ENCODE peak calls at places on chromosome 4, in five cellular contexts. One of them, this sample, is unnamed.

GRCh38 chr4:105126311-105127153 is 20.1 kb upstream of the TET2 start:
- DNase-seq in mammary epithelial cell: no peak
- DNase-seq in endothelial cell: no peak
- DNase-seq in H1: no peak
- DNase-seq in stimulated activated naive CD8-positive, alpha-beta T cell treated with anti-CD3 and anti-CD28 coated beads, Interleukin-15, Interleukin-2, amounts not matched to agents 100 U/mL and 50 U/mL, for 24 hours: no peak
- DNase-seq in this sample: no peak

GRCh38 chr4:26321326-26322276 is 787 bp downstream of the RBPJ start:
- DNase-seq in mammary epithelial cell: peak
- DNase-seq in endothelial cell: peak
- DNase-seq in H1: peak
- DNase-seq in stimulated activated naive CD8-positive, alpha-beta T cell treated with anti-CD3 and anti-CD28 coated beads, Interleukin-15, Interleukin-2, amounts not matched to agents 100 U/mL and 50 U/mL, for 24 hours: peak
- DNase-seq in this sample: peak

GRCh38 chr4:101178731-101179130 is 168.6 kb downstream of the PPP3CA start:
- DNase-seq in mammary epithelial cell: no peak
- DNase-seq in endothelial cell: no peak
- DNase-seq in H1: no peak
- DNase-seq in stimulated activated naive CD8-positive, alpha-beta T cell treated with anti-CD3 and anti-CD28 coated beads, Interleukin-15, Interleukin-2, amounts not matched to agents 100 U/mL and 50 U/mL, for 24 hours: no peak
- DNase-seq in this sample: no peak

GRCh38 chr4:4606321-4606720 is 64.5 kb upstream of the STX18 start:
- DNase-seq in mammary epithelial cell: no peak
- DNase-seq in endothelial cell: no peak
- DNase-seq in H1: no peak
- DNase-seq in stimulated activated naive CD8-positive, alpha-beta T cell treated with anti-CD3 and anti-CD28 coated beads, Interleukin-15, Interleukin-2, amounts not matched to agents 100 U/mL and 50 U/mL, for 24 hours: no peak
- DNase-seq in this sample: no peak

GRCh38 chr4:73197220-73197619 is 61.4 kb downstream of the ANKRD17 start:
- DNase-seq in mammary epithelial cell: no peak
- DNase-seq in endothelial cell: no peak
- DNase-seq in H1: no peak
- DNase-seq in stimulated activated naive CD8-positive, alpha-beta T cell treated with anti-CD3 and anti-CD28 coated beads, Interleukin-15, Interleukin-2, amounts not matched to agents 100 U/mL and 50 U/mL, for 24 hours: no peak
- DNase-seq in this sample: no peak

GRCh38 chr4:2797545-2798305 is 4.8 kb downstream of the SH3BP2 start:
- DNase-seq in mammary epithelial cell: no peak
- DNase-seq in endothelial cell: peak
- DNase-seq in H1: no peak
- DNase-seq in stimulated activated naive CD8-positive, alpha-beta T cell treated with anti-CD3 and anti-CD28 coated beads, Interleukin-15, Interleukin-2, amounts not matched to agents 100 U/mL and 50 U/mL, for 24 hours: peak
- DNase-seq in this sample: no peak

GRCh38 chr4:7558436-7558835 is 123.7 kb upstream of the PSAPL1 start:
- DNase-seq in mammary epithelial cell: no peak
- DNase-seq in endothelial cell: no peak
- DNase-seq in H1: no peak
- DNase-seq in stimulated activated naive CD8-positive, alpha-beta T cell treated with anti-CD3 and anti-CD28 coated beads, Interleukin-15, Interleukin-2, amounts not matched to agents 100 U/mL and 50 U/mL, for 24 hours: no peak
- DNase-seq in this sample: no peak

GRCh38 chr4:7124643-7125442 is 57.0 kb upstream of the GRPEL1 start:
- DNase-seq in mammary epithelial cell: peak
- DNase-seq in endothelial cell: no peak
- DNase-seq in H1: no peak
- DNase-seq in stimulated activated naive CD8-positive, alpha-beta T cell treated with anti-CD3 and anti-CD28 coated beads, Interleukin-15, Interleukin-2, amounts not matched to agents 100 U/mL and 50 U/mL, for 24 hours: no peak
- DNase-seq in this sample: no peak

GRCh38 chr4:107035711-107036601 is at the start of gene DKK2:
- DNase-seq in mammary epithelial cell: no peak
- DNase-seq in endothelial cell: peak
- DNase-seq in H1: peak
- DNase-seq in stimulated activated naive CD8-positive, alpha-beta T cell treated with anti-CD3 and anti-CD28 coated beads, Interleukin-15, Interleukin-2, amounts not matched to agents 100 U/mL and 50 U/mL, for 24 hours: peak
- DNase-seq in this sample: peak

GRCh38 chr4:8058031-8058479 is 100.6 kb downstream of the ABLIM2 start:
- DNase-seq in mammary epithelial cell: no peak
- DNase-seq in endothelial cell: no peak
- DNase-seq in H1: no peak
- DNase-seq in stimulated activated naive CD8-positive, alpha-beta T cell treated with anti-CD3 and anti-CD28 coated beads, Interleukin-15, Interleukin-2, amounts not matched to agents 100 U/mL and 50 U/mL, for 24 hours: no peak
- DNase-seq in this sample: no peak

GRCh38 chr4:116342143-116342542 is 743.2 kb downstream of the TRAM1L1 start:
- DNase-seq in mammary epithelial cell: no peak
- DNase-seq in endothelial cell: no peak
- DNase-seq in H1: no peak
- DNase-seq in stimulated activated naive CD8-positive, alpha-beta T cell treated with anti-CD3 and anti-CD28 coated beads, Interleukin-15, Interleukin-2, amounts not matched to agents 100 U/mL and 50 U/mL, for 24 hours: no peak
- DNase-seq in this sample: no peak

This sample was measured in D341Med.